ENCODE peak calls at places on chromosomes 12 and 14, in eight cellular contexts. S, J, M, Q, B, P, W and K are unnamed samples.
A peak's percentile ranks its signal among the peaks of the same experiment; 100 is the strongest.

GRCh38 chr14:105861985-105862465 is 335.6 kb downstream of the TMEM121 start:
- DNase-seq in S (no peak), P (no peak), Q (no peak), B (no peak), W (no peak), J (no peak), M (no peak), K (no peak)

GRCh38 chr14:76876076-76876475 is 49.9 kb downstream of the LRRC74A start:
- DNase-seq in Q (peak; percentile 81), M (peak; percentile 83), J (peak; percentile 79), S (no peak), P (peak; percentile 87), B (no peak), W (peak; percentile 42), K (peak; percentile 24)

GRCh38 chr12:58920956-58921861 is 905 bp upstream of the LRIG3 start:
- DNase-seq in Q (no peak), P (no peak), S (no peak), W (no peak), M (no peak), B (no peak), J (no peak), K (no peak)

GRCh38 chr12:99498756-99499155 is 148.8 kb upstream of the GARIN6 start:
- DNase-seq in Q (no peak), S (peak; percentile 20), W (peak; percentile 92), B (no peak), J (peak; percentile 7), P (peak; percentile 1), M (no peak), K (peak; percentile 16)

GRCh38 chr12:119705182-119705581 is 37.2 kb downstream of the PRKAB1 start:
- DNase-seq in M (no peak), P (no peak), W (no peak), J (no peak), S (no peak), B (no peak), Q (no peak), K (no peak)

GRCh38 chr14:57275023-57275664 is 6.4 kb downstream of the AP5M1 start:
- DNase-seq in M (no peak), J (no peak), B (no peak), P (no peak), Q (no peak), W (peak; percentile 30), S (no peak), K (no peak)

GRCh38 chr14:56002316-56002715 is 115.9 kb upstream of the PELI2 start:
- DNase-seq in B (no peak), S (peak; percentile 19), W (peak; percentile 73), Q (no peak), J (no peak), M (no peak), P (peak; percentile 18), K (no peak)

GRCh38 chr12:58919271-58920101 is 818 bp downstream of the LRIG3 start:
- DNase-seq in S (no peak), J (peak; percentile 59), M (peak; percentile 60), Q (no peak), P (peak; percentile 71), B (peak; percentile 53), W (peak; percentile 63), K (no peak)

GRCh38 chr12:39872425-39872824 is 233.5 kb downstream of the SLC2A13 start:
- DNase-seq in P (no peak), J (no peak), W (peak; percentile 24), M (no peak), Q (no peak), S (no peak), B (no peak), K (no peak)

GRCh38 chr12:93813972-93814821 is 137.0 kb downstream of the CRADD start:
- DNase-seq in S (no peak), Q (no peak), P (peak; percentile 97), B (peak; percentile 72), M (no peak), W (peak; percentile 46), J (peak; percentile 99), K (no peak)

GRCh38 chr14:94377866-94378470 is 10.4 kb downstream of the SERPINA1 start:
- DNase-seq in Q (no peak), M (no peak), J (no peak), S (no peak), W (no peak), P (no peak), B (no peak), K (no peak)

GRCh38 chr12:54001283-54002187 is 1.6 kb downstream of the HOXC9 start:
- DNase-seq in J (no peak), S (no peak), P (no peak), B (no peak), W (no peak), M (no peak), Q (no peak), K (no peak)

GRCh38 chr12:53999596-54000104 is 311 bp upstream of the HOXC9 start:
- DNase-seq in B (peak; percentile 81), P (no peak), W (no peak), Q (peak; percentile 75), M (no peak), J (peak; percentile 42), S (no peak), K (no peak)

GRCh38 chr12:54000774-54001114 is 783 bp downstream of the HOXC9 start:
- DNase-seq in Q (no peak), B (no peak), M (no peak), W (no peak), J (no peak), P (no peak), S (no peak), K (no peak)

GRCh38 chr12:53998900-53999236 is 1.1 kb upstream of the HOXC9 start:
- DNase-seq in W (no peak), Q (no peak), M (no peak), J (no peak), P (no peak), B (no peak), S (no peak), K (no peak)

DNA sequence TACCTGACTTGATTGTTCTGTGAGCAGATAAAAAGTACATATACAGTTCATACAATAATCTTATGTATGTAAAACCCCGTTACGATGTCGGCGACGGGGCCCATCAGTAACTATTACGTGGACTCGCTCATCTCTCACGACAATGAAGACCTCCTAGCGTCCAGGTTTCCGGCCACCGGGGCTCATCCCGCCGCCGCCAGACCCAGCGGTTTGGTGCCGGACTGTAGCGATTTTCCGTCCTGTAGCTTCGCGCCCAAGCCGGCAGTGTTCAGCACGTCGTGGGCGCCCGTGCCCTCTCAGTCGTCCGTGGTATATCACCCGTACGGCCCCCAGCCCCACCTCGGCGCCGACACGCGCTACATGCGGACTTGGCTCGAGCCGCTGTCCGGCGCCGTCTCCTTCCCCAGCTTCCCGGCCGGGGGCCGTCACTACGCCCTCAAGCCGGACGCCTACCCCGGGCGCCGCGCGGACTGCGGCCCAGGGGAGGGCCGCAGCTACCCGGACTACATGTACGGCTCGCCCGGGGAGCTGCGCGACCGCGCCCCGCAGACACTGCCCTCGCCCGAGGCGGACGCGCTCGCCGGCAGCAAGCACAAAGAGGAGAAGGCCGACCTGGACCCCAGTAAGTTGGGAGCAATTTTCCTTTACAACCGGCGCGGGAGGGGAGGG is at the start of gene HOXC9:
- DNase-seq in B (no peak), S (no peak), Q (no peak), P (no peak), M (no peak), J (no peak), W (no peak), K (no peak)
- H3K4me3 ChIP-seq in B (peak within 1 kb of the TSS; percentile 71), S (peak within 1 kb of the TSS; percentile 73), Q (peak within 1 kb of the TSS; percentile 82), P (no peak within 1 kb of the TSS), M (peak within 1 kb of the TSS; percentile 24), J (peak within 1 kb of the TSS; percentile 43), W (no peak within 1 kb of the TSS), K (peak within 1 kb of the TSS; percentile 96)

GRCh38 chr14:63088865-63089264 is 43.6 kb upstream of the KCNH5 start:
- DNase-seq in S (no peak), B (no peak), M (no peak), Q (no peak), W (no peak), J (no peak), P (no peak), K (no peak)

DNA sequence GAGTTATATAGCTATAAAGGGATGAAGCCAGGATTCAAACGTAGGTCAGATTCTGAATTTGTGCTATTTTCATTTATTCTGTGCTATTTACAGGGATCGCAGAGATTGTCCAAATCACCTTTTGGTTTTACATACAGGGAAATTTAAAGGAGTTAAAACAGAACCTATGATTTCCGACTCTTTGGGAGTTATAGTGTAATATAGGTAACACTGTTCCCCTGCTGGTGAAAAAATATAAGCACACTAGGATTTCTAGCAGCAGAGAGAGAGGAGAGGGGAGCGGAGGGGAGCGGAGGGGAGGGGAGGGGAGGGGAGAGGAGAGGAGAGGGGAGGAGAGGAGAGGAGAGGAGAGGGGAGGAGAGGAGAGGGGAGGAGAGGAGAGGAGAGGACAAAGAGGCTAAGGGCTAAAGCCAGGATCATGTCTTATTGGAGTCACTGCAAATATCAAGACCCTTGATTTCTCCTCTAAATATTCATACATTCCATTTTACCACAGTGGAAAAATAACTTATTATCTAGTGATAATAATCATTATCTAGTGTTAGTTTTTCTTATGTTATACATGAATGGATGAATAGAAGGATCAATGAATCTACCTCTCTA is 46.2 kb upstream of the KCNH5 start:
- DNase-seq in J (no peak), P (no peak), M (no peak), W (no peak), S (no peak), B (no peak), Q (no peak), K (no peak)
- TF ChIP-seq CTCF in J (no peak), P (no peak), M (peak; percentile 42), W (no peak), S (no peak), B (no peak), Q (no peak), K (no peak)

DNA sequence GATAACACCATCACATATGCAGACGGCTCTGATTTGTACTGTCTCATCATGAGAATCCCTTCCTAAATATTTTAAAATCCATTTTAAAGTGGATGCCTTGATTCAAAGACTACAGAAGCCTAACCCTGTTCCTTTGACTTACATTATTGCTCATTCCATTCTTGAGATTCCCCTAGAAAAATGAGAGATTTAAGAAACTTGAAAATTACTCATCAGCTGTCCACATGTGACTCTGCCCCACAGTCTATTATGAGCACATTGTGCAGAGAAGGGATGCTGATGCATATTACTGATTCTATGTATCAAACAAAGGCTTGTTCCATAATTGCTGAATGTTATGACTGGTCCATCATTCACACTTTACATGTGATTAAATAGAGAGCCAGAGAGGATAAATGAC is 344.1 kb downstream of the NPAS3 start:
- DNase-seq in M (no peak), S (no peak), Q (no peak), W (peak; percentile 66), J (no peak), B (no peak), P (peak; percentile 30), K (no peak)
- H3K4me3 ChIP-seq in M (no peak overlapping the region), S (no peak overlapping the region), Q (no peak overlapping the region), W (no peak overlapping the region), J (no peak overlapping the region), B (no peak overlapping the region), P (no peak overlapping the region), K (no peak overlapping the region)

DNA sequence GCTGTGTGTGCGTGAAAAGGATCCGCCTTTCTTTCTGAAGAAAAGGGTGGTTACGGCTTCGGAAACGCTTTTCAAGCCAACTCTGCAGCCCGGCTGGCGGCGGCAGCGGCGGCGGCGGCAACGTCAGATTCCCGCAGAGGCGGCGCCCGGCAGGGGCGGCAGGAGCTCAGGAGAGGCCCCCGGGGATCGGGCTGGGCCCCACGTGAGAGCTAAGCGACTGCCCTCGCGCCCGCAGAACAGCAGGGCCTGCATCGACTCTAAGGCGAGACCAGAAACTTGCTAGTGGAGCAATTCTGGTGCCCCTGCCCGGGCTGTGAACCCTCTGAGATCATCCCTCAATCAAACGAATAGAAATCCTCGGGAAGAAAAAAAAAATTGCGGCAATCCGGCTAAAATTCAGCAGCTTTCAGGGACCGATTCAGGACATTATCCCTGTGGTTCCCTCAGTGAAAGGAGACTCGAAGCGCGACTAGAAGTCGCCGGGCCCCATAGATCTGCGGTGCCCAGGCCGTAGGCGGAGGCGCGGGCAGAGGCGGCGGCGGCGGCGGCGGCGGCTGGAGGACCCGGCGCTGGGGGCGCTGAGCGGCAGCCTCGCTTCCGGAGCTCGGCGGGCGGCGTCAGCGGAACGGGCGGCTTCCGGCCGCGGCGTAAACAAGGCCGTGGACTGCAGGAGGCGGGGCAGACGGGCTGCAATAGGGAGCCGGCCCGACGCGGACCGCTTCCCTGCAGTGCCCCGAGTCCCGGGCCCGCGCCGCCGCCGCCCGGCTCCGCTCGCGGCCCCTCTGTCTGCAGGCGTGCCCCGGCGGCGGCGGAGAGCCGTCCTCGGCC is at the start of gene KLHDC2:
- DNase-seq in B (peak; percentile 87), S (peak; percentile 27), J (peak; percentile 87), M (peak; percentile 95), W (peak; percentile 75), Q (peak; percentile 59), P (peak; percentile 92), K (no peak)
- TF ChIP-seq CTCF in B (no peak), S (no peak), J (no peak), M (peak; percentile 56), W (no peak), Q (peak; percentile 51), P (peak; percentile 0), K (peak; percentile 36)